ENCODE peak calls at places on chromosomes 3 and 15, in six cellular contexts. One of them, this sample, is unnamed.

GRCh38 chr3:111751961-111752360 is 107.1 kb upstream of the PHLDB2 start:
- DNase-seq in H1: no peak
- DNase-seq in IMR-90: peak
- DNase-seq in H9: no peak
- DNase-seq in neuronal stem cell: no peak
- DNase-seq in mesendoderm: peak
- DNase-seq in this sample: peak

GRCh38 chr15:79849789-79850188 is 47.0 kb downstream of the MTHFS start:
- DNase-seq in mesendoderm: peak
- DNase-seq in neuronal stem cell: peak
- DNase-seq in H9: peak
- DNase-seq in IMR-90: peak
- DNase-seq in H1: peak
- DNase-seq in this sample: peak

GRCh38 chr3:184352149-184352785 is 9.1 kb downstream of the CLCN2 start:
- DNase-seq in mesendoderm: no peak
- DNase-seq in IMR-90: no peak
- DNase-seq in H9: no peak
- DNase-seq in neuronal stem cell: no peak
- DNase-seq in H1: no peak
- DNase-seq in this sample: no peak

GRCh38 chr15:61839541-61839940 is 220.7 kb downstream of the VPS13C start:
- DNase-seq in neuronal stem cell: no peak
- DNase-seq in H1: no peak
- DNase-seq in IMR-90: peak
- DNase-seq in H9: no peak
- DNase-seq in mesendoderm: no peak
- DNase-seq in this sample: peak

GRCh38 chr3:133717424-133717823 is 28.8 kb upstream of the TF start:
- DNase-seq in neuronal stem cell: no peak
- DNase-seq in mesendoderm: no peak
- DNase-seq in IMR-90: no peak
- DNase-seq in H9: no peak
- DNase-seq in H1: no peak
- DNase-seq in this sample: no peak

GRCh38 chr15:83776986-83777385 is 123.1 kb downstream of the ADAMTSL3 start:
- DNase-seq in neuronal stem cell: no peak
- DNase-seq in H9: no peak
- DNase-seq in IMR-90: no peak
- DNase-seq in mesendoderm: no peak
- DNase-seq in H1: no peak
- DNase-seq in this sample: no peak

GRCh38 chr3:27425896-27426565 is 56.8 kb upstream of the NEK10 start:
- DNase-seq in IMR-90: no peak
- DNase-seq in H1: no peak
- DNase-seq in mesendoderm: no peak
- DNase-seq in neuronal stem cell: no peak
- DNase-seq in H9: no peak
- DNase-seq in this sample: no peak

GRCh38 chr3:37256447-37256846 is 82.1 kb upstream of the LRRFIP2 start:
- DNase-seq in neuronal stem cell: no peak
- DNase-seq in mesendoderm: peak
- DNase-seq in H1: no peak
- DNase-seq in H9: no peak
- DNase-seq in IMR-90: no peak
- DNase-seq in this sample: peak

GRCh38 chr3:152235709-152236298 is 32.9 kb upstream of the MBNL1 start:
- DNase-seq in mesendoderm: peak
- DNase-seq in neuronal stem cell: no peak
- DNase-seq in H1: no peak
- DNase-seq in IMR-90: peak
- DNase-seq in H9: no peak
- DNase-seq in this sample: peak

GRCh38 chr15:43143203-43143941 is 10.0 kb downstream of the TMEM62 start:
- DNase-seq in IMR-90: peak
- DNase-seq in H9: no peak
- DNase-seq in mesendoderm: no peak
- DNase-seq in H1: no peak
- DNase-seq in neuronal stem cell: no peak
- DNase-seq in this sample: no peak

GRCh38 chr15:80615783-80616391 is 79.2 kb upstream of the ABHD17C start:
- DNase-seq in H1: no peak
- DNase-seq in IMR-90: peak
- DNase-seq in mesendoderm: no peak
- DNase-seq in H9: no peak
- DNase-seq in neuronal stem cell: no peak
- DNase-seq in this sample: peak

GRCh38 chr3:30598663-30599545 is 7.5 kb upstream of the TGFBR2 start:
- DNase-seq in neuronal stem cell: no peak
- DNase-seq in mesendoderm: no peak
- DNase-seq in H1: no peak
- DNase-seq in H9: no peak
- DNase-seq in IMR-90: no peak
- DNase-seq in this sample: no peak

GRCh38 chr3:58536501-58537411 is at the start of gene ACOX2:
- DNase-seq in IMR-90: peak
- DNase-seq in H1: no peak
- DNase-seq in neuronal stem cell: no peak
- DNase-seq in H9: no peak
- DNase-seq in mesendoderm: no peak
- DNase-seq in this sample: peak

GRCh38 chr3:40397129-40397528 is 10.1 kb downstream of the ENTPD3 start:
- DNase-seq in mesendoderm: no peak
- DNase-seq in IMR-90: no peak
- DNase-seq in neuronal stem cell: no peak
- DNase-seq in H9: no peak
- DNase-seq in H1: no peak
- DNase-seq in this sample: no peak

GRCh38 chr15:66564136-66565041 is 1.4 kb downstream of the LCTL start:
- DNase-seq in H9: peak
- DNase-seq in mesendoderm: no peak
- DNase-seq in IMR-90: no peak
- DNase-seq in H1: no peak
- DNase-seq in neuronal stem cell: no peak
- DNase-seq in this sample: no peak

GRCh38 chr15:88894348-88894818 is 961 bp downstream of the HAPLN3 start:
- DNase-seq in neuronal stem cell: no peak
- DNase-seq in IMR-90: no peak
- DNase-seq in H1: peak
- DNase-seq in mesendoderm: peak
- DNase-seq in H9: peak
- DNase-seq in this sample: peak

GRCh38 chr3:117243657-117244056 is 534.1 kb downstream of the TUSC7 start:
- DNase-seq in IMR-90: no peak
- DNase-seq in neuronal stem cell: no peak
- DNase-seq in H9: no peak
- DNase-seq in H1: no peak
- DNase-seq in mesendoderm: no peak
- DNase-seq in this sample: no peak

GRCh38 chr3:62475940-62476339 is 102.6 kb upstream of the FEZF2 start:
- DNase-seq in neuronal stem cell: no peak
- DNase-seq in IMR-90: no peak
- DNase-seq in H1: no peak
- DNase-seq in H9: no peak
- DNase-seq in mesendoderm: no peak
- DNase-seq in this sample: no peak

GRCh38 chr3:46917257-46917656 is 39.7 kb downstream of the PTH1R start:
- DNase-seq in mesendoderm: no peak
- DNase-seq in IMR-90: no peak
- DNase-seq in H1: no peak
- DNase-seq in H9: no peak
- DNase-seq in neuronal stem cell: no peak
- DNase-seq in this sample: no peak

GRCh38 chr15:88897456-88898194 is 2.3 kb upstream of the HAPLN3 start:
- DNase-seq in H9: no peak
- DNase-seq in IMR-90: peak
- DNase-seq in neuronal stem cell: no peak
- DNase-seq in mesendoderm: peak
- DNase-seq in H1: peak
- DNase-seq in this sample: peak

GRCh38 chr3:149388001-149388435 is 10.6 kb upstream of the TM4SF1 start:
- DNase-seq in H1: no peak
- DNase-seq in neuronal stem cell: no peak
- DNase-seq in H9: no peak
- DNase-seq in mesendoderm: no peak
- DNase-seq in IMR-90: peak
- DNase-seq in this sample: peak

GRCh38 chr3:13866406-13866965 is 13.4 kb downstream of the WNT7A start:
- DNase-seq in neuronal stem cell: no peak
- DNase-seq in H9: no peak
- DNase-seq in H1: no peak
- DNase-seq in mesendoderm: no peak
- DNase-seq in IMR-90: no peak
- DNase-seq in this sample: no peak

GRCh38 chr15:36844453-36845094 is 255.8 kb downstream of the MEIS2 start:
- DNase-seq in mesendoderm: peak
- DNase-seq in neuronal stem cell: no peak
- DNase-seq in H9: no peak
- DNase-seq in IMR-90: peak
- DNase-seq in H1: no peak
- DNase-seq in this sample: peak

GRCh38 chr3:95134693-95135375 is 1072.0 kb downstream of the NSUN3 start:
- DNase-seq in H1: no peak
- DNase-seq in H9: no peak
- DNase-seq in mesendoderm: no peak
- DNase-seq in IMR-90: no peak
- DNase-seq in neuronal stem cell: no peak
- DNase-seq in this sample: peak

GRCh38 chr3:66485291-66485968 is 15.4 kb downstream of the LRIG1 start:
- DNase-seq in mesendoderm: no peak
- DNase-seq in H1: no peak
- DNase-seq in H9: no peak
- DNase-seq in IMR-90: peak
- DNase-seq in neuronal stem cell: no peak
- DNase-seq in this sample: peak
- H3K23ac ChIP-seq in mesendoderm: no peak
- H3K23ac ChIP-seq in H1: no peak
- H3K23ac ChIP-seq in H9: no peak
- H3K23ac ChIP-seq in IMR-90: no peak
- H3K23ac ChIP-seq in neuronal stem cell: no peak
- H3K23ac ChIP-seq in this sample: no peak

GRCh38 chr3:181727122-181728036 is 15.7 kb downstream of the SOX2 start:
- DNase-seq in mesendoderm: peak
- DNase-seq in IMR-90: no peak
- DNase-seq in H9: peak
- DNase-seq in neuronal stem cell: no peak
- DNase-seq in H1: peak
- DNase-seq in this sample: peak
- H3K23ac ChIP-seq in mesendoderm: no peak
- H3K23ac ChIP-seq in IMR-90: no peak
- H3K23ac ChIP-seq in H9: no peak
- H3K23ac ChIP-seq in neuronal stem cell: no peak
- H3K23ac ChIP-seq in H1: no peak
- H3K23ac ChIP-seq in this sample: peak

DNA sequence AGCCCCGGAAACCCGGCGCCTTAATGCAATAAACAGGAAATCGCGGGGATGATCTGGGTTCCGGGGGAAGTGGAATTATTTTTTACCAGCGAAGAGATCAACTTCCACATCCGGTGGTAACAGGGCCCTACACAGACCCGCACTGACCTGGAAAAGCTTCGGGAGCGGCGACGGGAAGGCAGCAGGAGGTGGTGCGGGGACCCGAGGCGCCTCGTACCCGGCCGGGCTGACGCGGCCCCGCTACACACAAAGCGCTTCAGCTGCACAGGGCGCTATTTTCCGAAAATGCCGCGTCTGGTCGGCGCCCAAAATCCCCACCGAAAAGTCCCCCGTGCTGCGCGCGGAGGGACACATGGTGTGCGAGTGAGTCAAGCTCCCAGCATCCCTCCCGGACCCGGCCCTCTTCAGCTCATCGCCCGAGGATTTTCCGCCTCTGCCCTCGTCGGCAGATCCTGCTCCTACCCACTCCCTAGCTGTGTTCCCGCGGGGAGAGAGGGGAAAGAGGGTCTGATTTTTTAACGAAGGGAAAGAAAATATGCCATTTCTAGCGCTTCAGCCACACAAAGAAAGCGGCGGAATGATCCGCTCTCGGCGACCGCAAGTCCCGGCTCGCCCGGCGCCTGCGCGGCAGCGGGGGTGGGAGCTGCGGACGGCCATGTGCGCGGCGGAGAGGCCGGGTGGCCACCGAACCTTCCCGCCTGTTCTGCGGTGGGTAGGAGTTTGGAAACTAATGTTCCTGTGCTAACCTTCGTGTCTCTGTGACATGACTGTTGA is at the start of gene GABPB1:
- DNase-seq in neuronal stem cell: peak
- DNase-seq in IMR-90: peak
- DNase-seq in H9: peak
- DNase-seq in mesendoderm: peak
- DNase-seq in H1: peak
- DNase-seq in this sample: peak
- H3K23ac ChIP-seq in neuronal stem cell: peak
- H3K23ac ChIP-seq in IMR-90: peak
- H3K23ac ChIP-seq in H9: peak
- H3K23ac ChIP-seq in mesendoderm: peak
- H3K23ac ChIP-seq in H1: no peak
- H3K23ac ChIP-seq in this sample: peak

DNA sequence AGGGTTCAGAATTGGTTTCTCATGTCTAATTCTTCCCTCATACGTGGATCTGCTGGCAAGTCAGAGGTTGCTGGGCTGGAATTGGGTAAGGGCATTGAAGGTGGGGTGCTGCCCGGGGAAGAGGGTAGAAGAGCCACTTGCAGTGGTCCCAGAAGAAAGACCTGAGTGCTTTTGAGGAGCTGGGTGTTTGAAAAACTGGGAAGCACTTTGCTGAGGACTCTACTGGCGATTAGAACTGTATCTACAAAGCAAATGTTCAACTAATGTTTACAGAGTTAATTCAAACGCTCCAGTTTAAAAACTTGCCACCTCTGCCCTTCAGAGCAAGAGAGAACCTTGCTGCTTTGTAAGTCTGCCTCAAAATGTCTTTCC is 21.9 kb downstream of the TRIM71 start:
- DNase-seq in neuronal stem cell: no peak
- DNase-seq in IMR-90: no peak
- DNase-seq in H1: no peak
- DNase-seq in mesendoderm: no peak
- DNase-seq in H9: no peak
- DNase-seq in this sample: no peak
- H3K23ac ChIP-seq in neuronal stem cell: no peak
- H3K23ac ChIP-seq in IMR-90: no peak
- H3K23ac ChIP-seq in H1: no peak
- H3K23ac ChIP-seq in mesendoderm: no peak
- H3K23ac ChIP-seq in H9: no peak
- H3K23ac ChIP-seq in this sample: no peak

GRCh38 chr15:63299981-63300575 is 22.7 kb downstream of the APH1B start:
- DNase-seq in H1: no peak
- DNase-seq in IMR-90: no peak
- DNase-seq in neuronal stem cell: no peak
- DNase-seq in mesendoderm: no peak
- DNase-seq in H9: no peak
- DNase-seq in this sample: no peak
- H3K23ac ChIP-seq in H1: no peak
- H3K23ac ChIP-seq in IMR-90: no peak
- H3K23ac ChIP-seq in neuronal stem cell: no peak
- H3K23ac ChIP-seq in mesendoderm: no peak
- H3K23ac ChIP-seq in H9: no peak
- H3K23ac ChIP-seq in this sample: no peak

GRCh38 chr3:55443346-55443745 is 43.8 kb downstream of the WNT5A start:
- DNase-seq in IMR-90: no peak
- DNase-seq in mesendoderm: no peak
- DNase-seq in H9: no peak
- DNase-seq in H1: no peak
- DNase-seq in neuronal stem cell: no peak
- DNase-seq in this sample: no peak
- H3K23ac ChIP-seq in IMR-90: no peak
- H3K23ac ChIP-seq in mesendoderm: no peak
- H3K23ac ChIP-seq in H9: no peak
- H3K23ac ChIP-seq in H1: no peak
- H3K23ac ChIP-seq in neuronal stem cell: no peak
- H3K23ac ChIP-seq in this sample: no peak